ENCODE peak calls at places on chromosome 13, in eight cellular contexts. Y is MM.1S, S is psoas muscle, Z is lung, A is fibroblast of lung, B is gastrocnemius medialis, E is thoracic aorta, T is DND-41. I is an unnamed sample. For H3K27me3, the result is how much of the 10 kb centered on the place peaks cover.

GRCh38 chr13:103431880-103432279 is 365.7 kb upstream of the SLC10A2 start:
- DNase-seq in A (no peak), B (no peak), E (no peak), Z (no peak), Y (no peak), T (no peak), S (no peak), I (no peak)

GRCh38 chr13:21925720-21926119 is 254.8 kb downstream of the FGF9 start:
- DNase-seq in A (no peak), S (no peak), E (no peak), Y (no peak), T (no peak), B (no peak), Z (no peak), I (no peak)

GRCh38 chr13:80379245-80379644 is 38.3 kb upstream of the SPRY2 start:
- DNase-seq in B (no peak), E (no peak), Y (no peak), S (no peak), Z (no peak), A (peak), T (no peak), I (peak)

GRCh38 chr13:98972627-98973026 is 5.2 kb downstream of the DOCK9 start:
- DNase-seq in Z (no peak), B (no peak), T (no peak), Y (no peak), A (no peak), E (no peak), S (no peak), I (peak)

GRCh38 chr13:109869312-109870237 is 83.2 kb upstream of the IRS2 start:
- DNase-seq in A (peak), Z (peak), T (no peak), S (peak), Y (no peak), E (peak), B (no peak), I (no peak)

GRCh38 chr13:79282976-79283375 is 123.1 kb downstream of the RBM26 start:
- DNase-seq in A (peak), Y (no peak), T (no peak), E (no peak), B (no peak), Z (no peak), S (no peak), I (peak)

GRCh38 chr13:77863037-77863630 is 55.5 kb downstream of the EDNRB start:
- DNase-seq in T (no peak), S (no peak), B (no peak), Z (no peak), A (no peak), Y (no peak), E (no peak), I (no peak)

GRCh38 chr13:110684388-110685056 is 21.4 kb downstream of the CARS2 start:
- DNase-seq in A (peak), Z (no peak), S (no peak), Y (no peak), T (no peak), E (no peak), B (no peak), I (no peak)

GRCh38 chr13:94706101-94706853 is 6.1 kb downstream of the SOX21 start:
- DNase-seq in T (no peak), B (no peak), Y (no peak), E (no peak), Z (no peak), A (no peak), S (no peak), I (no peak)

GRCh38 chr13:40668335-40668734 is 1.9 kb upstream of the FOXO1 start:
- DNase-seq in T (peak), Z (peak), E (no peak), Y (peak), A (peak), S (peak), B (peak), I (no peak)

GRCh38 chr13:71871180-71871754 is 4.3 kb upstream of the DACH1 start:
- DNase-seq in A (no peak), T (no peak), S (no peak), Y (no peak), E (no peak), B (no peak), Z (no peak), I (no peak)

GRCh38 chr13:20451397-20451796 is 74.3 kb downstream of the CRYL1 start:
- DNase-seq in E (no peak), S (no peak), Z (no peak), Y (no peak), B (no peak), T (no peak), A (no peak), I (no peak)

GRCh38 chr13:20217168-20217567 is 15.0 kb downstream of the GJB6 start:
- DNase-seq in B (no peak), E (no peak), Z (no peak), S (no peak), Y (no peak), A (no peak), T (no peak), I (no peak)

GRCh38 chr13:40220299-40220935 is 446.0 kb downstream of the FOXO1 start:
- DNase-seq in Z (no peak), A (peak), E (no peak), Y (no peak), S (no peak), B (no peak), T (no peak), I (no peak)

GRCh38 chr13:50171585-50172282 is 156.5 kb downstream of the KCNRG start:
- DNase-seq in B (no peak), A (no peak), T (no peak), E (no peak), Y (no peak), S (no peak), Z (no peak), I (no peak)

GRCh38 chr13:62702502-62702901 is 1286.9 kb upstream of the PCDH20 start:
- DNase-seq in T (no peak), B (no peak), A (no peak), Y (no peak), S (no peak), Z (no peak), E (no peak), I (no peak)

GRCh38 chr13:30037306-30037705 is 186.9 kb upstream of the UBL3 start:
- DNase-seq in S (no peak), E (no peak), T (no peak), A (no peak), Y (no peak), Z (no peak), B (no peak), I (no peak)

GRCh38 chr13:46176756-46177155 is 5.2 kb downstream of the LCP1 start:
- DNase-seq in E (no peak), Y (peak), S (no peak), T (peak), B (no peak), A (no peak), Z (no peak), I (no peak)

GRCh38 chr13:75636339-75637095 is 387 bp downstream of the LMO7 start:
- DNase-seq in A (peak), Y (peak), E (no peak), T (no peak), B (no peak), S (peak), Z (no peak), I (no peak)

DNA sequence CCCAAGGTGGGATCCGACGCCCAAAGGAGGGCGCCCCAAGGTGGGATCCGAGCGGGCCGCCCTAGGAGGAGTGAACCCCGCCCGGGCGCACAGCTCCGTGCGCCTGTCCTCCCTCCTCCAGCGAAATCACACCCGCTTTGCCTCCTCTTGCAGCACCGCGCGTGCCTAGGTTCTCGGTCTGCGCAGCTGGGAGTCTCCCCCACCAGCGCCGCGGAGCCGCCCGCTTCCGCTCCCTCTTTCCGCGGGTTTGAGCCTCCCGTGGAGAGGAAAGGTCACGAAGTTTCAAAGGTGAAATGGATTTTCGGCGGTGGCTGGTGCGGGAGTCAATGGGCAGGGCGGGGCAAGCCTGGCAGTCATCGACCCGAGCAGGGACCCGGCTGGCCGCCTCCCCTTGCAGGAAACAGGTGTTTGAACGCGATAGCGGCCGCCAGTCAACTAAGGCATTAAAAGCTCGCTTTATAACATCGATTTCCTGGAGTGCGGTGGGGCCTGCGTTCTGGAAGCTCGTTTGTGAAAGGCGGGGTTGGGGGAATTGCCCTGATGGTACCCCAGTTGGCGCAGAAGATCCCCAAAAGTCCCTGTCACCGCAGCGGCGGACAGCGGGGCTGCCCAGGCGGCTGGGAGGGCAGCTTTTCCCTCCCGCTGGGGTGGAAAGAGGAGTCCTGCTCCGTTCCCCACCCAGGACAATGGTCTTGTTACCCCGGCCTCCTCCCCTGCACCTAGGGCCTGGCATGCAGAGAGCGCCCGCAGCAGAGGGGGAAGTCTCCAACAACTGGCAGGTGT is 9.0 kb upstream of the SOX1 start:
- DNase-seq in Z (no peak), S (no peak), T (no peak), B (no peak), A (no peak), Y (no peak), E (no peak), I (no peak)
- H3K27me3 ChIP-seq in Z (under half), S (half or more), T (under half), B (half or more), A (half or more), Y (under half), E (under half), I (half or more)

GRCh38 chr13:100987993-100988392 is 313.4 kb upstream of the TMTC4 start:
- DNase-seq in A (no peak), Y (no peak), E (no peak), Z (no peak), B (no peak), T (no peak), S (no peak), I (peak)
- TF ChIP-seq CTCF in A (no peak), Y (peak), E (no peak), Z (no peak), B (no peak), T (no peak), S (no peak), I (no peak)

DNA sequence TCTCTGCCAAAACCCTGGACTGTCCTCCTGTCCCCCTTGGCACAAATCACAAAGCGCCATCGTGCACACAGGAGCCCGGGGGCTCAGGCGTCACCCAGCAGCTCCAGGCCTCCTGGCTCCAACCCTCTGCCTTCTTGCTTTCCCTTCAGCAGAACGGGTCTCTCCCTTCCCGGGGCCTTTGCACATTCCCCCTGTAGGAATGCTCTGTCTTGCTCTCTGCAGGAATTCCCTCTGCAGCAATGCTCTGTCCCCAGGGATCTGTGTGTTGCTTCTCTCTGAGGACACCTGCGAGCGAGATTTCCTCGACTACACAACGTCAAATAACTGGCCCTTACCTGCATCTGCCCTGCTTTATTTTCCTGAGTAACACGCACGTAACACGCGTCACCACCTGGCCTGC is 13.3 kb upstream of the RASA3 start:
- DNase-seq in B (no peak), A (no peak), Y (no peak), E (no peak), Z (no peak), T (no peak), S (no peak), I (no peak)
- H3K27me3 ChIP-seq in B (under half), A (under half), Y (under half), E (under half), Z (under half), T (under half), S (under half), I (under half)

DNA sequence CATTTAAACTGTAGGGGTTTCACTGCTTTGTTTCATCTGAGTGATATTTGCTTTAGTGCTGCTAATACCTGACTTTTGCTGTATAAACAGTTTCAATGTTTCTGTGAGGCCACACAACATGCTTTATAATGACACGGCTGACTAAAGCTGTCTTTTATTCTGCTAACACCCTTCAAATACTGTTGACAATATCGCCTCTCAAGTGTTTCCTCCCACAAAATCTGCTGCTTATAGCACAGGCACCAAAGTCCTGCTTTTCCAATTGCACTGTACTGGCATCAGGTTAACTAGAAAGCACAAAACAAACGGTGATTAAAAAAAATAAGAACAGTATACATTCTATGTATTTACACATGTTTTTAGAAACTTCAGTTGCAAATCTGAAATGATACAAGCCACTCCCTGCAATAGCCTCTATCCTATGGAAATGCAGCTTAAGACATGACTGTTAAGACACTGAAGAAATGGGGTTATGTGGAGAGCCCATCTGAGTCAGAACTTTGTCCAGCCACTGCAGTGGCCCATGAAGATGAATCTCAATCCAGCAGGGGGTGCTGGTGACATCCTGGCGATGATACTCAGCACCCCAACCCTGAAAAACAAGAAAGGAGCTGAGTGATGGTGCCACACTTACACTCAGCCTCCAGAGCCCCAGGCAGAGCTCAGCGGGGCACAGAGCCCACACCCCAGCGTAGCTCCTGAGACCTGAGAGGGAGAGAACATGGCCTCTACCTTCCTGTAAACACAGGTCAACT is 29.4 kb downstream of the RFXAP start:
- DNase-seq in E (no peak), S (no peak), T (no peak), B (no peak), A (no peak), Y (no peak), Z (no peak), I (no peak)
- TF ChIP-seq CTCF in E (no peak), S (no peak), T (peak), B (no peak), A (no peak), Y (peak), Z (no peak), I (peak)

DNA sequence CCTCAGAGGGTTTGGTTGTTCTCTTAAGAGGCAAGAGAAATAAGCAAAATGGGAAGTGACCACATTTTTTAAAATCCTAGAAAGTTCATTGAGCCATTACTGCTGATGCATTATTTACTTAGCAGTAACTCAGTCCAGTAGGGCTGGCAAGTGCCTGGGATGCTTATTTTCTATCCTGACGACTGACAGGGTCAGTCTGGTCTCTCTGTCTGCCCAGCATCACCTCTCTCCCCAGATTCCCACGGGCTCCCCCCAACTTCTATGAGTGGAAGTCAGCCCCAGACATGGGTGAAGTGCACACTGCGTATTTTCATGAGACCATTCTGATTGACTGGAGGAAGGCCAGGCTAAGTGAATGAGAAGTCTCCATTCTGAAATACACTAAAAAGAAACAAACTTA is 10.3 kb downstream of the SHISA2 start:
- DNase-seq in T (no peak), Y (no peak), S (no peak), E (no peak), Z (no peak), A (no peak), B (no peak), I (no peak)
- H3K27me3 ChIP-seq in T (under half), Y (under half), S (under half), E (under half), Z (under half), A (under half), B (under half), I (under half)

DNA sequence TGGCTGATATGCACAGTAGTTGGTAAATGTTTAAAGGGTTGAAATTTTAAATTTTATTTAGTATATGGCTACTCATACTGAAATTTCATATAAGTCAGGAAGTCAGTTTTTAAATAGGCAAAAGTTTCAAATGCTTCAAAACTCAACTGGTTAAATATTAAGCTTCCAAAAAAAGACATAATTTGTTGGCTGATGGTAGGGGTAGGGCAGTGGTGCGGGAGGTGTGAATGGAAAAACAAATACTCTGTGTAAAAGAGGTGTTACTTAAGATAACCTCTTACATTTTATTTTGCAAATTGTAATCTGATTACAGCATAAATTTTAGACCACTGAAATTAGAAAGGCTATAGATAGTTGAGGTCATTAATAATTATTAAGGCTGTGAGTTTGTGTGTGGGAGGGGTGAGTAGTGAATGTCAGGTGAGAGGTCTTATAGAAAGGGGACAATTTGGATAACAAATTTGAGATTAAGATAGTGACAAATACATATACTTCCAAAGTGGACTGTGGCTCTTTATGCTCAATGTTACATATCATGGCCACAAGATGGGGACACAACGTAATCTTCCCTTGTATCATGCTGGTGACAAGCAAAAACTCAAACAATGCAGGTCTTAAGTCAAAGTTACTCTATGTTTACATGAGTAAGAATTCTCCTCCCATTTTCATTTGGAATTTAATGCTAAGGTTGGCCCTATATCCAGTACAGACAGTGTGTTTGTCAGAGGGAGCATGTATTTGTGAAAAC is 36.6 kb upstream of the OXGR1 start:
- DNase-seq in T (no peak), S (no peak), Y (peak), A (peak), E (no peak), Z (no peak), B (no peak), I (peak)
- TF ChIP-seq CTCF in T (peak), S (no peak), Y (peak), A (peak), E (no peak), Z (no peak), B (no peak), I (peak)

DNA sequence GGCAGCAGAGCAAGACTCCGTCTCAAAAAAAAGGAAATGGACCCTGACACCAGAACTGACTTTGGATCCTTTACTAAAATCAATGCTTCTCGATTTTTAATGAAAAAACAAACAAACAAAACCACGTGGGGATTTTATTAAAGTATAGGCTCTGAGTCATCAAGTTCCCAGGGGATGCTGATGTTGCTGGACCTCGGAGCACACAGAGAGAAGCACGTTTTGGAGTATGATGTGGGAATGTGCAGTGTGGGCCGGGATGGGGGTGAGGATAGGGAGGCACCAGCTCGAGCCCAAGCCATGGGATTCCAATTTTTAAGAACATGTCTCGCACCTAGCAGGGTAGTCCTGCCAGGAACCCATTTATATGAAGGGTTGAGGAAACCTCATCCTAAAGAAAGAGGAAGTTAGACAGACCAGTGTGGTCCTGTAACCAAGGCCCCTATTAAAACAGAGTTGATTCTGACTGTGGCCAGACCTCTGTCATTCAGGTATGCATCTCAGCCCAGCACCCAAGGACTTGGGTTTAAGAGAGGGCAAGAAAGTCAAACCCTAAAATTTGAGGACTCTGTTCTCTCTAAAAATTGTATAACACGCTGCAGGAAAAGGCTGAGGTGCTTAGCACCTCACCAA is 6.4 kb downstream of the FLT1 start:
- DNase-seq in S (no peak), A (no peak), T (no peak), E (no peak), B (no peak), Z (no peak), Y (no peak), I (no peak)
- H3K27me3 ChIP-seq in S (under half), A (under half), T (under half), E (under half), B (under half), Z (under half), Y (under half), I (half or more)

I was measured in foreskin keratinocyte.